ENCODE peak calls at places on chromosomes 4 and X, in eight cellular contexts. One of them, this sample, is unnamed.

GRCh38 chr4:70722199-70722791 is 531 bp downstream of the RUFY3 start:
- DNase-seq in adrenal gland: peak
- DNase-seq in C1 segment of cervical spinal cord: no peak
- DNase-seq in KG1: no peak
- DNase-seq in AG09319: no peak
- DNase-seq in hypothalamus: peak
- DNase-seq in CD8-positive, alpha-beta memory T cell: no peak
- DNase-seq in endothelial cell: no peak
- DNase-seq in this sample: no peak

GRCh38 chrX:20442597-20442996 is 175.9 kb upstream of the RPS6KA3 start:
- DNase-seq in CD8-positive, alpha-beta memory T cell: peak
- DNase-seq in C1 segment of cervical spinal cord: peak
- DNase-seq in hypothalamus: peak
- DNase-seq in adrenal gland: peak
- DNase-seq in endothelial cell: peak
- DNase-seq in AG09319: peak
- DNase-seq in KG1: peak
- DNase-seq in this sample: peak

GRCh38 chr4:40209401-40209800 is 12.6 kb downstream of the RHOH start:
- DNase-seq in KG1: no peak
- DNase-seq in endothelial cell: no peak
- DNase-seq in C1 segment of cervical spinal cord: no peak
- DNase-seq in AG09319: no peak
- DNase-seq in adrenal gland: no peak
- DNase-seq in hypothalamus: no peak
- DNase-seq in CD8-positive, alpha-beta memory T cell: no peak
- DNase-seq in this sample: no peak

GRCh38 chr4:87260477-87260876 is 40.1 kb upstream of the KLHL8 start:
- DNase-seq in endothelial cell: no peak
- DNase-seq in CD8-positive, alpha-beta memory T cell: no peak
- DNase-seq in hypothalamus: no peak
- DNase-seq in adrenal gland: no peak
- DNase-seq in AG09319: no peak
- DNase-seq in KG1: no peak
- DNase-seq in C1 segment of cervical spinal cord: no peak
- DNase-seq in this sample: no peak

GRCh38 chr4:168408620-168409019 is 71.7 kb downstream of the DDX60L start:
- DNase-seq in C1 segment of cervical spinal cord: no peak
- DNase-seq in endothelial cell: no peak
- DNase-seq in AG09319: peak
- DNase-seq in hypothalamus: no peak
- DNase-seq in KG1: no peak
- DNase-seq in CD8-positive, alpha-beta memory T cell: no peak
- DNase-seq in adrenal gland: peak
- DNase-seq in this sample: peak

GRCh38 chrX:78555401-78555980 is 103.6 kb downstream of the RTL3 start:
- DNase-seq in C1 segment of cervical spinal cord: no peak
- DNase-seq in KG1: no peak
- DNase-seq in AG09319: no peak
- DNase-seq in endothelial cell: no peak
- DNase-seq in CD8-positive, alpha-beta memory T cell: no peak
- DNase-seq in adrenal gland: no peak
- DNase-seq in hypothalamus: no peak
- DNase-seq in this sample: no peak

GRCh38 chrX:1384738-1385250 is 7.1 kb downstream of the SLC25A6 start:
- DNase-seq in AG09319: no peak
- DNase-seq in C1 segment of cervical spinal cord: no peak
- DNase-seq in endothelial cell: no peak
- DNase-seq in hypothalamus: no peak
- DNase-seq in adrenal gland: peak
- DNase-seq in KG1: no peak
- DNase-seq in CD8-positive, alpha-beta memory T cell: no peak
- DNase-seq in this sample: no peak

GRCh38 chrX:129823115-129823514 is 20.6 kb downstream of the ZDHHC9 start:
- DNase-seq in adrenal gland: peak
- DNase-seq in endothelial cell: peak
- DNase-seq in AG09319: no peak
- DNase-seq in hypothalamus: no peak
- DNase-seq in CD8-positive, alpha-beta memory T cell: peak
- DNase-seq in C1 segment of cervical spinal cord: no peak
- DNase-seq in KG1: no peak
- DNase-seq in this sample: peak

GRCh38 chr4:92305878-92306520 is 2.2 kb downstream of the GRID2 start:
- DNase-seq in hypothalamus: peak
- DNase-seq in CD8-positive, alpha-beta memory T cell: no peak
- DNase-seq in KG1: no peak
- DNase-seq in AG09319: no peak
- DNase-seq in adrenal gland: peak
- DNase-seq in endothelial cell: peak
- DNase-seq in C1 segment of cervical spinal cord: peak
- DNase-seq in this sample: peak

GRCh38 chrX:77595848-77596247 is 148.7 kb downstream of the FGF16 start:
- DNase-seq in AG09319: no peak
- DNase-seq in endothelial cell: no peak
- DNase-seq in hypothalamus: no peak
- DNase-seq in adrenal gland: no peak
- DNase-seq in C1 segment of cervical spinal cord: no peak
- DNase-seq in KG1: no peak
- DNase-seq in CD8-positive, alpha-beta memory T cell: no peak
- DNase-seq in this sample: no peak

GRCh38 chr4:8928074-8928473 is 56.4 kb upstream of the HMX1 start:
- DNase-seq in AG09319: no peak
- DNase-seq in KG1: no peak
- DNase-seq in CD8-positive, alpha-beta memory T cell: no peak
- DNase-seq in hypothalamus: no peak
- DNase-seq in adrenal gland: no peak
- DNase-seq in C1 segment of cervical spinal cord: no peak
- DNase-seq in endothelial cell: no peak
- DNase-seq in this sample: no peak

GRCh38 chr4:137156807-137157206 is 375.5 kb downstream of the PCDH18 start:
- DNase-seq in KG1: no peak
- DNase-seq in AG09319: no peak
- DNase-seq in adrenal gland: no peak
- DNase-seq in endothelial cell: no peak
- DNase-seq in CD8-positive, alpha-beta memory T cell: no peak
- DNase-seq in hypothalamus: no peak
- DNase-seq in C1 segment of cervical spinal cord: no peak
- DNase-seq in this sample: no peak

GRCh38 chr4:179755322-179755721 is 2313.1 kb upstream of the AGA start:
- DNase-seq in endothelial cell: no peak
- DNase-seq in hypothalamus: no peak
- DNase-seq in AG09319: no peak
- DNase-seq in KG1: no peak
- DNase-seq in adrenal gland: no peak
- DNase-seq in C1 segment of cervical spinal cord: no peak
- DNase-seq in CD8-positive, alpha-beta memory T cell: no peak
- DNase-seq in this sample: no peak

GRCh38 chr4:48777739-48778138 is 2.3 kb downstream of the FRYL start:
- DNase-seq in endothelial cell: no peak
- DNase-seq in CD8-positive, alpha-beta memory T cell: no peak
- DNase-seq in hypothalamus: no peak
- DNase-seq in C1 segment of cervical spinal cord: no peak
- DNase-seq in adrenal gland: no peak
- DNase-seq in KG1: no peak
- DNase-seq in AG09319: no peak
- DNase-seq in this sample: no peak

GRCh38 chr4:85677286-85677685 is 202.3 kb downstream of the ARHGAP24 start:
- DNase-seq in AG09319: no peak
- DNase-seq in C1 segment of cervical spinal cord: no peak
- DNase-seq in KG1: no peak
- DNase-seq in CD8-positive, alpha-beta memory T cell: no peak
- DNase-seq in adrenal gland: no peak
- DNase-seq in hypothalamus: no peak
- DNase-seq in endothelial cell: no peak
- DNase-seq in this sample: no peak

GRCh38 chr4:4519296-4519898 is 22.5 kb downstream of the STX18 start:
- DNase-seq in AG09319: no peak
- DNase-seq in hypothalamus: no peak
- DNase-seq in CD8-positive, alpha-beta memory T cell: no peak
- DNase-seq in KG1: no peak
- DNase-seq in endothelial cell: no peak
- DNase-seq in C1 segment of cervical spinal cord: no peak
- DNase-seq in adrenal gland: no peak
- DNase-seq in this sample: peak

GRCh38 chrX:101619336-101619735 is 1.5 kb upstream of the ARMCX6 start:
- DNase-seq in adrenal gland: no peak
- DNase-seq in CD8-positive, alpha-beta memory T cell: no peak
- DNase-seq in endothelial cell: no peak
- DNase-seq in KG1: no peak
- DNase-seq in hypothalamus: no peak
- DNase-seq in AG09319: no peak
- DNase-seq in C1 segment of cervical spinal cord: no peak
- DNase-seq in this sample: peak

GRCh38 chr4:129999156-129999555 is 903.2 kb downstream of the C4orf33 start:
- DNase-seq in C1 segment of cervical spinal cord: no peak
- DNase-seq in hypothalamus: no peak
- DNase-seq in endothelial cell: no peak
- DNase-seq in AG09319: no peak
- DNase-seq in CD8-positive, alpha-beta memory T cell: no peak
- DNase-seq in KG1: no peak
- DNase-seq in adrenal gland: no peak
- DNase-seq in this sample: no peak

GRCh38 chrX:17605676-17606075 is 131.6 kb upstream of the SCML1 start:
- DNase-seq in KG1: no peak
- DNase-seq in adrenal gland: no peak
- DNase-seq in C1 segment of cervical spinal cord: no peak
- DNase-seq in AG09319: no peak
- DNase-seq in CD8-positive, alpha-beta memory T cell: no peak
- DNase-seq in hypothalamus: no peak
- DNase-seq in endothelial cell: no peak
- DNase-seq in this sample: no peak

GRCh38 chr4:41174444-41174843 is 39.9 kb downstream of the APBB2 start:
- DNase-seq in C1 segment of cervical spinal cord: no peak
- DNase-seq in hypothalamus: no peak
- DNase-seq in AG09319: no peak
- DNase-seq in adrenal gland: no peak
- DNase-seq in KG1: no peak
- DNase-seq in endothelial cell: no peak
- DNase-seq in CD8-positive, alpha-beta memory T cell: no peak
- DNase-seq in this sample: peak

This sample was measured in cardiac muscle cell.